ENCODE peak calls at places on chromosome 11, in seven cellular contexts. D is neural progenitor cell; J is aorta; S is effector memory CD4-positive, alpha-beta T cell; B is colonic mucosa; U is pancreas; F is cardiac muscle cell. Z is an unnamed sample.

GRCh38 chr11:11816511-11817319 is 25.1 kb upstream of the USP47 start:
- DNase-seq in D (no peak), J (no peak), S (no peak), B (no peak), U (no peak), F (peak), Z (no peak)

GRCh38 chr11:126284829-126285228 is 1.9 kb downstream of the TIRAP start:
- DNase-seq in D (no peak), J (peak), S (peak), B (peak), U (no peak), F (peak), Z (no peak)

GRCh38 chr11:62445314-62445740 is 26.5 kb downstream of the SCGB1A1 start:
- DNase-seq in D (no peak), J (peak), S (no peak), B (no peak), U (no peak), F (peak), Z (no peak)

GRCh38 chr11:124892131-124892530 is 5.5 kb downstream of the ROBO4 start:
- DNase-seq in D (no peak), J (no peak), S (no peak), B (peak), U (no peak), F (no peak), Z (no peak)

GRCh38 chr11:99199336-99199735 is 178.6 kb downstream of the CNTN5 start:
- DNase-seq in D (no peak), J (no peak), S (no peak), B (no peak), U (no peak), F (peak), Z (no peak)

GRCh38 chr11:47577460-47578041 is 1.2 kb downstream of the KBTBD4 start:
- DNase-seq in D (no peak), J (peak), S (no peak), B (no peak), U (no peak), F (no peak), Z (no peak)

GRCh38 chr11:119047205-119047604 is 9.8 kb downstream of the HYOU1 start:
- DNase-seq in D (no peak), J (no peak), S (no peak), B (no peak), U (peak), F (no peak), Z (no peak)

GRCh38 chr11:13013054-13013488 is 4.0 kb downstream of the RASSF10 start:
- DNase-seq in D (no peak), J (no peak), S (no peak), B (no peak), U (no peak), F (no peak), Z (no peak)

GRCh38 chr11:6648505-6648904 is 7.1 kb downstream of the DCHS1 start:
- DNase-seq in D (no peak), J (no peak), S (no peak), B (no peak), U (no peak), F (no peak), Z (no peak)

GRCh38 chr11:6647282-6647679 is 8.3 kb downstream of the DCHS1 start:
- DNase-seq in D (no peak), J (no peak), S (no peak), B (peak), U (no peak), F (peak), Z (no peak)

GRCh38 chr11:6646631-6647281 is 8.9 kb downstream of the DCHS1 start:
- DNase-seq in D (no peak), J (no peak), S (no peak), B (peak), U (no peak), F (peak), Z (no peak)

GRCh38 chr11:6646040-6646439 is 9.6 kb downstream of the DCHS1 start:
- DNase-seq in D (no peak), J (peak), S (no peak), B (no peak), U (peak), F (peak), Z (no peak)

DNA sequence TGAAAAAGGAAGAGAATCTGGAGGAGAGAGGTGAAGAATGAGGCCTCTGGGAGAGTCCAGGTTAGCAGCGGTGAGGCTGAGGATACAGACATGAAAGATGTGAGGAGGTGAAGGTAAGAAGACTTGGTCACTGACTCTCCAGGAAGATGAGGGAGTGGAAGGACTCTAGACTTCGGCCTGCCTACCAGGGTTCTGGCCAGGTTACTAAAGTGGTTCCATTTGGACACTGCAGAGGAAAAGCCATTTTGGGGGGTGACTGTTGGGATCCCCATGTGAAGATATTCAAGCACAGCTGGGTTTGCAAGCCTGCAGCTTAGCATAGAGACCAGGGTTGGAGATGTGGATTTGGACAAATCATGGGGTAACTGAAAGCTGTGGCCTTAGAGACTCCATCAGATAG is 7.8 kb downstream of the DCHS1 start:
- DNase-seq in D (no peak), J (no peak), S (no peak), B (no peak), U (no peak), F (no peak), Z (no peak)
- H3K27ac ChIP-seq in D (no peak), J (no peak), S (peak), B (peak), U (no peak), F (peak), Z (no peak)

GRCh38 chr11:94302806-94303205 is 1.6 kb upstream of the IZUMO1R start:
- DNase-seq in D (no peak), J (no peak), S (no peak), B (no peak), U (no peak), F (no peak), Z (no peak)

GRCh38 chr11:94304559-94304958 is at the start of gene IZUMO1R:
- DNase-seq in D (no peak), J (no peak), S (no peak), B (no peak), U (no peak), F (no peak), Z (no peak)

GRCh38 chr11:94303884-94304459 is 408 bp upstream of the IZUMO1R start:
- DNase-seq in D (no peak), J (no peak), S (no peak), B (no peak), U (no peak), F (no peak), Z (no peak)

GRCh38 chr11:94307101-94307791 is 2.9 kb downstream of the IZUMO1R start:
- DNase-seq in D (no peak), J (no peak), S (no peak), B (no peak), U (peak), F (no peak), Z (no peak)

GRCh38 chr11:94305146-94305545 is 766 bp downstream of the IZUMO1R start:
- DNase-seq in D (no peak), J (no peak), S (no peak), B (no peak), U (no peak), F (peak), Z (no peak)
- H3K27ac ChIP-seq in D (no peak), J (peak), S (no peak), B (no peak), U (no peak), F (no peak), Z (no peak)

GRCh38 chr11:30326114-30326783 is 3.3 kb downstream of the ARL14EP start:
- DNase-seq in D (no peak), J (no peak), S (no peak), B (no peak), U (no peak), F (no peak), Z (no peak)
- H3K27ac ChIP-seq in D (no peak), J (no peak), S (peak), B (no peak), U (no peak), F (no peak), Z (no peak)

GRCh38 chr11:78730267-78730824 is 155.7 kb upstream of the NARS2 start:
- DNase-seq in D (no peak), J (no peak), S (no peak), B (no peak), U (no peak), F (no peak), Z (no peak)
- H3K27ac ChIP-seq in D (no peak), J (no peak), S (no peak), B (no peak), U (no peak), F (no peak), Z (no peak)

Z was measured in substantia nigra.